ENCODE peak calls at places on chromosomes 13 and 19, in seven cellular contexts. F is CD4-positive, CD25-positive, alpha-beta regulatory T cell; W is fibroblast of lung; H is psoas muscle; E is spleen; U is breast epithelium; M is lower leg skin. A is an unnamed sample.

GRCh38 chr13:40389081-40389641 is 277.3 kb downstream of the FOXO1 start:
- DNase-seq in F (peak), W (no peak), H (no peak), E (no peak), U (no peak), M (no peak), A (no peak)

GRCh38 chr13:63287926-63288325 is 1872.3 kb upstream of the PCDH20 start:
- DNase-seq in F (no peak), W (peak), H (no peak), E (no peak), U (no peak), M (no peak), A (no peak)

GRCh38 chr19:19540707-19541515 is 2.8 kb downstream of the CILP2 start:
- DNase-seq in F (peak), W (peak), H (no peak), E (peak), U (peak), M (no peak), A (no peak)

GRCh38 chr19:8370176-8371010 is 6.4 kb downstream of the ANGPTL4 start:
- DNase-seq in F (no peak), W (no peak), H (no peak), E (peak), U (no peak), M (no peak), A (no peak)

GRCh38 chr19:46466536-46467199 is 4.7 kb downstream of the PNMA8A start:
- DNase-seq in F (no peak), W (peak), H (peak), E (no peak), U (no peak), M (no peak), A (no peak)

GRCh38 chr19:42051166-42052115 is 18.6 kb downstream of the GRIK5 start:
- DNase-seq in F (no peak), W (no peak), H (no peak), E (no peak), U (no peak), M (no peak), A (no peak)

GRCh38 chr13:35994131-35994966 is 136.8 kb downstream of the DCLK1 start:
- DNase-seq in F (no peak), W (peak), H (peak), E (no peak), U (no peak), M (no peak), A (no peak)

GRCh38 chr19:29952127-29952526 is 10.1 kb downstream of the URI1 start:
- DNase-seq in F (no peak), W (no peak), H (no peak), E (no peak), U (no peak), M (no peak), A (no peak)

GRCh38 chr19:55437410-55437809 is 5.7 kb downstream of the SHISA7 start:
- DNase-seq in F (no peak), W (peak), H (peak), E (no peak), U (no peak), M (no peak), A (peak)

GRCh38 chr13:60974296-60974695 is 441.4 kb downstream of the PCDH20 start:
- DNase-seq in F (no peak), W (no peak), H (no peak), E (no peak), U (no peak), M (no peak), A (no peak)

GRCh38 chr13:44304433-44304725 is 69.2 kb upstream of the SERP2 start:
- DNase-seq in F (no peak), W (no peak), H (no peak), E (no peak), U (no peak), M (no peak), A (no peak)

GRCh38 chr19:4965061-4965460 is 3.9 kb upstream of the KDM4B start:
- DNase-seq in F (no peak), W (no peak), H (no peak), E (no peak), U (no peak), M (no peak), A (no peak)

GRCh38 chr19:41784337-41785239 is 11.8 kb upstream of the CEACAM3 start:
- DNase-seq in F (no peak), W (no peak), H (no peak), E (no peak), U (no peak), M (peak), A (no peak)

GRCh38 chr13:56039992-56040391 is 1100.7 kb upstream of the PRR20A start:
- DNase-seq in F (no peak), W (no peak), H (no peak), E (peak), U (no peak), M (no peak), A (no peak)

GRCh38 chr13:99855516-99855915 is 116.1 kb downstream of the ZIC5 start:
- DNase-seq in F (no peak), W (no peak), H (no peak), E (no peak), U (no peak), M (no peak), A (no peak)

GRCh38 chr19:35792312-35792711 is 16.9 kb downstream of the ARHGAP33 start:
- DNase-seq in F (no peak), W (no peak), H (no peak), E (no peak), U (no peak), M (no peak), A (no peak)

GRCh38 chr19:33713194-33713593 is 83.5 kb upstream of the KCTD15 start:
- DNase-seq in F (no peak), W (no peak), H (no peak), E (no peak), U (no peak), M (no peak), A (no peak)

GRCh38 chr19:5354403-5354802 is 13.8 kb upstream of the PTPRS start:
- DNase-seq in F (no peak), W (no peak), H (no peak), E (no peak), U (no peak), M (no peak), A (no peak)

GRCh38 chr19:5646703-5647102 is 23.8 kb downstream of the SAFB start:
- DNase-seq in F (no peak), W (no peak), H (no peak), E (peak), U (no peak), M (no peak), A (no peak)

GRCh38 chr19:32480321-32480720 is 74.8 kb downstream of the DPY19L3 start:
- DNase-seq in F (no peak), W (no peak), H (no peak), E (no peak), U (no peak), M (no peak), A (no peak)

GRCh38 chr19:33395561-33396550 is 22.3 kb downstream of the CEBPG start:
- DNase-seq in F (no peak), W (peak), H (peak), E (peak), U (no peak), M (no peak), A (no peak)

GRCh38 chr13:50255639-50256038 is 240.4 kb downstream of the KCNRG start:
- DNase-seq in F (no peak), W (peak), H (no peak), E (no peak), U (no peak), M (no peak), A (no peak)

GRCh38 chr13:23922005-23922932 is 25.0 kb upstream of the C1QTNF9B start:
- DNase-seq in F (no peak), W (no peak), H (no peak), E (no peak), U (no peak), M (no peak), A (no peak)

GRCh38 chr19:51139299-51140018 is 2.6 kb upstream of the SIGLEC7 start:
- DNase-seq in F (no peak), W (no peak), H (no peak), E (no peak), U (no peak), M (no peak), A (no peak)

GRCh38 chr13:49681837-49682236 is 9.4 kb downstream of the EBPL start:
- DNase-seq in F (no peak), W (peak), H (no peak), E (no peak), U (no peak), M (no peak), A (no peak)

GRCh38 chr19:42280761-42281174 is 11.7 kb downstream of the CIC start:
- DNase-seq in F (no peak), W (no peak), H (peak), E (peak), U (no peak), M (peak), A (peak)

GRCh38 chr13:97810152-97810551 is 143.3 kb upstream of the IPO5 start:
- DNase-seq in F (no peak), W (peak), H (no peak), E (no peak), U (no peak), M (no peak), A (no peak)

GRCh38 chr19:19642506-19643157 is 825 bp downstream of the GMIP start:
- DNase-seq in F (no peak), W (no peak), H (no peak), E (no peak), U (no peak), M (no peak), A (no peak)

GRCh38 chr19:632228-633067 is 889 bp downstream of the POLRMT start:
- DNase-seq in F (no peak), W (peak), H (no peak), E (no peak), U (no peak), M (no peak), A (no peak)

GRCh38 chr19:12872941-12873890 is 8.0 kb downstream of the DNASE2 start:
- DNase-seq in F (peak), W (peak), H (peak), E (no peak), U (peak), M (no peak), A (peak)

GRCh38 chr19:55809381-55810058 is 22.3 kb downstream of the NLRP11 start:
- DNase-seq in F (peak), W (peak), H (peak), E (peak), U (no peak), M (no peak), A (peak)

GRCh38 chr19:35260694-35261304 is 8.0 kb upstream of the USF2 start:
- DNase-seq in F (no peak), W (no peak), H (no peak), E (peak), U (peak), M (peak), A (peak)

GRCh38 chr19:1907563-1908363 is 2.6 kb downstream of the ADAT3 start:
- DNase-seq in F (no peak), W (no peak), H (no peak), E (no peak), U (peak), M (no peak), A (peak)

GRCh38 chr19:46916971-46917370 is 56.2 kb downstream of the ARHGAP35 start:
- DNase-seq in F (no peak), W (no peak), H (no peak), E (no peak), U (no peak), M (no peak), A (no peak)

GRCh38 chr19:41893899-41894298 is 10.9 kb downstream of the ARHGEF1 start:
- DNase-seq in F (no peak), W (no peak), H (no peak), E (no peak), U (no peak), M (no peak), A (no peak)

GRCh38 chr13:100128373-100128772 is 39.5 kb downstream of the PCCA start:
- DNase-seq in F (no peak), W (peak), H (no peak), E (no peak), U (no peak), M (no peak), A (no peak)

GRCh38 chr13:40595693-40596092 is 70.7 kb downstream of the FOXO1 start:
- DNase-seq in F (no peak), W (peak), H (no peak), E (no peak), U (no peak), M (no peak), A (no peak)

DNA sequence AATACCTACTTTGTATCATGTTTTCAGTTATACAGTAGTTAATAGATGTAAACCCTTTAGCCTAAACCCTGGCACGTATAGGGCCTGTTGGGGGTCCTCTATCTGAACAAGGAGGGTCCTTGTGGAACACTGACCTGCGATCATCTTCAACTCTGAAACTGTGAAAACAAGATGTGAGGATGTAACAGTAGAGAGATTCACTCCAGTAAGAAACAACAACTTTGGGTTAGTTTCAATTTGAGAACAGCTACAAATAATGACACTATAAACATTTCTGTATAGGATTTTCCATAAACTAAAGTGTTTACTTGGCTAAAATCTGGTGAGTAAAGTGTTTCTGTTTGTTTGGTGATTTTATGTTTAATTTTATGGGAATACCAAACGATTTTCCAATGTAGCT is 2.1 kb downstream of the CLC start:
- DNase-seq in F (no peak), W (no peak), H (no peak), E (no peak), U (no peak), M (no peak), A (no peak)
- H3K4me3 ChIP-seq in F (no peak), W (no peak), H (no peak), E (no peak), U (no peak), M (no peak), A (no peak)

DNA sequence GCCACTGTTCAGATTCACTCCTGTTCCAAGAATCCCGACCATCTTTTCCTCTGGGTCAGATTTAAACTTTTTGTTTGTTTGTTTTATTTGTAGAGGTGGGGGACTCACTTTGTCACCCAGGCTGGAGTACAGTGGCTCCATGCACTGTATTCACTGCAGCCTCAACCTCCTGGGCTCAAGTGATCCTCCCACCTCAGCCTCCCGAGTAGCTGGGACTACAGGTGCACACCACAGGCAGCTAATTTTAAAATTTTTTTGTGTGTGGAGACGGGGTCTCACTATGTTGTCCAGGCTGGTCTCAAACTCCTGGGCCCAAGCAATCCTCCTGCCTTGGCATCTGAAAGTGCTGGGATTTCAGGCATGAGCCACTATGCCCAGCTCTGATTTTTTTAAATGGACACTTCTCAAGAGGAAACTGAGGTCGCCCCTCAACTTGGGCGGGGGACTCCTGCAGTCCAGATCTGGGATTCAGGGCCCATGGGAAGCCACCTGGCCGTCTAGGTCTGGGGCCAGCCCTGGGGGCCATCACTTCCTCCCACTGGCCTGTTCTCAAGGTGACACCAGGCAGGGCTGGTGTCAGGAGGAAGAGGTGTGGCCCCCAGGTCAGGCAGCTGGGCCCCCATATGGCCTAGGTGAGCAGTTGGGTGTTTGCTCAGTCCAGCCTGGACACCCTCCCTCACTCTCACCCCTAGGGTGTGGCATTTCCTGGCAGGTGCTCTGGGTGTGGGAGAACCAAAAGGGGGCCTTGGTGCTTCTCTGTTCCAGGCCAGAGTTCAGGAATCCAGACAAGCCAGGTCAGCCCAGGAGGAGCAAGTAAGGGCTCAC is 1.3 kb downstream of the B3GNT3 start:
- DNase-seq in F (no peak), W (no peak), H (no peak), E (no peak), U (no peak), M (no peak), A (peak)
- H3K4me3 ChIP-seq in F (no peak), W (no peak), H (no peak), E (no peak), U (peak), M (no peak), A (no peak)

GRCh38 chr19:49255674-49256073 is 69.3 kb downstream of the SLC6A16 start:
- DNase-seq in F (no peak), W (no peak), H (no peak), E (no peak), U (no peak), M (peak), A (no peak)
- H3K4me3 ChIP-seq in F (no peak), W (no peak), H (no peak), E (no peak), U (no peak), M (no peak), A (no peak)

DNA sequence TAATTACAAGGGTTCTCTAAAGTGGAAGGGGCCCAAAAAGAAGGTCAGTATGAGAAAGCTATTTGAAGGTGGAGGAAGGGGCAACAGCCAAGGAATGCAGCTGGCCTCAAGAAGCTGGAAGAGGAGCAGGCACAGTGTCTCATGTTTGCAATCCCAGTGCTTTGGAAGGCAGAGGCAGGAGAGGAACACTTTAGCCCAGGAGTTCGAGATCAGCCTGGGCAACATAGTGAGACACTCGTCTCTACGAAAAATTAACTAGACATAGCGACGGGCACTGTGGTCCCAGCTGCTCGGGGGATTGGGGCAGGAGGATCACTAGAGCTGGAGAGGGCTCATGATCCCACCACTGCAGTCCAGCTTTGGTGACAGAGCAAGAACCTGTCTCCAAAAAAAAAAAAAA is 656 bp upstream of the NEK3 start:
- DNase-seq in F (no peak), W (no peak), H (no peak), E (no peak), U (no peak), M (no peak), A (no peak)
- H3K4me3 ChIP-seq in F (peak), W (no peak), H (peak), E (peak), U (peak), M (no peak), A (no peak)

DNA sequence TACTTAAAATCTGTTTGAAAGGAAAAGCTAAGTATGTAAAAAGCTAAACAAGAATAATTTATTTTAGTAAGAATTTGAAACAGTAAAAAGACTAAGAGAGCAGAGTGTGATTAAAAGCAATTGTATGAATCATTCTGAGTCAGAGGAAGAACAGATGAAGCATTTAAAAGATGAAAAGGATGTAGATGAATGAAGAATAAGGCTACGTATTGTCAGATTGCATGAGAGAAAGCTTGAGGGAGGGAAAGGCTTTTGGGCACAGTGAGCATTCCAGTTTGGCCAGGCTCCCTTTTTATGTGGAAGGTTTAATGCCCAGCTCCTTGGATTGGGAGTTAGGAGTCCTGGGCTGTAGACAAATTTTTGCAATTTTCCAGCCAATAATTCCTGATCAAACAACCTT is 117.7 kb downstream of the FREM2 start:
- DNase-seq in F (no peak), W (peak), H (no peak), E (no peak), U (no peak), M (no peak), A (no peak)
- H3K4me3 ChIP-seq in F (no peak), W (no peak), H (no peak), E (no peak), U (no peak), M (no peak), A (no peak)

DNA sequence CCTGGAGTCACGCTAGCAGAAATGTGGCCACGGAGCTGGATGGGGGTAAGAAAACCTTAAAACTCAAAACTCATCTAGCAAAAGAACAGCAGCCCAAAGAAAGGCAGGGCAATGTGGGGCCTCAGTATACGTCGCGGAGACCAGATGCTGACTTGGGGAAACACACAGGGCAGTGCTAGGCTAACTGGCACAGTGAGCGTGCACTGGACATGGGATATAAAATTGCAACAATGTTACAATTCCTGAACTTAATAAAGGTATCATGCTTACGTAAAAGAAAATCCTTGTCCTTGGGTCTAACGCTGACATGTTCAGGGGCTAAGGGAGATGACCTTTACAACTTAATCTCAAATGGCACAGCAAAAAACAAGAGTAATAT is 40.5 kb downstream of the COL4A1 start:
- DNase-seq in F (no peak), W (no peak), H (no peak), E (no peak), U (no peak), M (no peak), A (no peak)
- H3K4me3 ChIP-seq in F (no peak), W (no peak), H (peak), E (no peak), U (peak), M (no peak), A (no peak)

DNA sequence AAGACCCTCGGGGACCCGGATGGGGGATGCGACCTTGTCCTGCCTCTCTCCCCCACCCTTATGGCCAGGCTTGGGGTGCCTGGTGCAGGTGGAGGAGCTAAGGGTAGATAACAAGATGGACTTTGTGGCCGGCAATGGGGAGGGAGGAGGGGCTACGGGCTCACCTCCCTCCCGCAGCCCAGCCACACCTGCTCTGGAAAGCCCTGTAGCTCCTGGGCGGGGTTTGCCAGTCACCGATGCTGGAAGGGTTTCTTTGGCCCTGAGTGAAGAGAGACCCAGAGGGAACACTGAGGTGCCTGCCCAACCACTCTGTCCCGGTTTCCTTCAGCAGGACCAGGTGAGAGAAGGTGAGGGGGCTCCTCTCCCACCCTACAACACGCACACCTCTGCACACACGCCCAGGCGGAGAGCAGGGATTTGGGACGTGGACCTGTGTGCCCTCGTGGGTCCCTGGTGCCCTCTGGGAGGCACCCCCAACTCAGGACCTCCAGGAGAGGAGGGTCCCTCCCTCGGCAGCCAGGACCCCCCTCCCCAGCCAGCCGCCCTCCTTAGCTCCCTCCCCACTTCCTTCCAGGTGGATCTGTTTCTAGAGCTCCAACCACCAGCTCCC is at the start of gene FUT2:
- DNase-seq in F (no peak), W (no peak), H (no peak), E (no peak), U (no peak), M (no peak), A (peak)
- H3K4me3 ChIP-seq in F (no peak), W (no peak), H (peak), E (peak), U (peak), M (peak), A (peak)

A was measured in pancreas.